ENCODE peak calls at places on chromosomes 16 and 17, in four cellular contexts. C is left lung, H is spleen, J is mammary epithelial cell. E is an unnamed sample.

GRCh38 chr16:2819939-2820835 is 3.1 kb downstream of the PRSS21 start:
- DNase-seq in H (peak; percentile 51), C (no peak), J (no peak), E (no peak)

GRCh38 chr16:51648521-51648920 is 497.5 kb upstream of the SALL1 start:
- DNase-seq in C (no peak), H (no peak), J (no peak), E (no peak)

GRCh38 chr16:87789437-87790277 is 23.9 kb upstream of the KLHDC4 start:
- DNase-seq in C (no peak), H (no peak), J (peak; percentile 99), E (no peak)

GRCh38 chr16:8867483-8868271 is 1.1 kb downstream of the CARHSP1 start:
- DNase-seq in C (peak; percentile 56), J (no peak), H (peak; percentile 88), E (no peak)

GRCh38 chr16:66617010-66617434 is 12.5 kb downstream of the CMTM3 start:
- DNase-seq in J (no peak), C (no peak), H (no peak), E (no peak)

GRCh38 chr16:11078812-11079459 is 134.6 kb downstream of the CLEC16A start:
- DNase-seq in H (no peak), J (peak; percentile 47), C (no peak), E (no peak)

GRCh38 chr17:17398188-17398927 is 78.4 kb upstream of the MED9 start:
- DNase-seq in J (no peak), H (no peak), C (no peak), E (no peak)

GRCh38 chr16:82192665-82193064 is 22.6 kb upstream of the MPHOSPH6 start:
- DNase-seq in C (no peak), J (peak; percentile 82), H (no peak), E (peak; percentile 6)

GRCh38 chr17:67066717-67067116 is 22.4 kb downstream of the CACNG1 start:
- DNase-seq in J (no peak), C (no peak), H (no peak), E (no peak)

GRCh38 chr17:27937026-27937546 is 43.9 kb upstream of the LYRM9 start:
- DNase-seq in J (no peak), H (no peak), C (no peak), E (no peak)

GRCh38 chr16:83675136-83675535 is 132.6 kb upstream of the HSBP1 start:
- DNase-seq in J (no peak), H (no peak), C (no peak), E (no peak)

GRCh38 chr17:9200699-9201359 is 179.5 kb downstream of the NTN1 start:
- DNase-seq in C (no peak), H (peak; percentile 1), J (no peak), E (peak; percentile 13)

GRCh38 chr16:21943571-21943970 is 9.6 kb upstream of the UQCRC2 start:
- DNase-seq in J (no peak), H (no peak), C (no peak), E (no peak)

GRCh38 chr16:53829186-53829747 is 125.3 kb downstream of the FTO start:
- DNase-seq in H (no peak), J (peak; percentile 57), C (no peak), E (no peak)

GRCh38 chr17:2459917-2460271 is 51.8 kb downstream of the METTL16 start:
- DNase-seq in J (no peak), H (no peak), C (no peak), E (peak; percentile 20)

GRCh38 chr17:2455956-2456355 is 55.1 kb upstream of the MNT start:
- DNase-seq in J (no peak), H (no peak), C (no peak), E (no peak)

GRCh38 chr17:2456475-2456874 is 55.2 kb downstream of the METTL16 start:
- DNase-seq in C (no peak), H (no peak), J (no peak), E (no peak)

GRCh38 chr17:2453865-2454264 is 53.0 kb upstream of the MNT start:
- DNase-seq in C (no peak), H (no peak), J (no peak), E (peak; percentile 44)

GRCh38 chr17:2457913-2458312 is 53.8 kb downstream of the METTL16 start:
- DNase-seq in J (no peak), C (no peak), H (no peak), E (no peak)
- TF ChIP-seq CTCF in J (no peak), C (no peak), H (no peak), E (no peak)

DNA sequence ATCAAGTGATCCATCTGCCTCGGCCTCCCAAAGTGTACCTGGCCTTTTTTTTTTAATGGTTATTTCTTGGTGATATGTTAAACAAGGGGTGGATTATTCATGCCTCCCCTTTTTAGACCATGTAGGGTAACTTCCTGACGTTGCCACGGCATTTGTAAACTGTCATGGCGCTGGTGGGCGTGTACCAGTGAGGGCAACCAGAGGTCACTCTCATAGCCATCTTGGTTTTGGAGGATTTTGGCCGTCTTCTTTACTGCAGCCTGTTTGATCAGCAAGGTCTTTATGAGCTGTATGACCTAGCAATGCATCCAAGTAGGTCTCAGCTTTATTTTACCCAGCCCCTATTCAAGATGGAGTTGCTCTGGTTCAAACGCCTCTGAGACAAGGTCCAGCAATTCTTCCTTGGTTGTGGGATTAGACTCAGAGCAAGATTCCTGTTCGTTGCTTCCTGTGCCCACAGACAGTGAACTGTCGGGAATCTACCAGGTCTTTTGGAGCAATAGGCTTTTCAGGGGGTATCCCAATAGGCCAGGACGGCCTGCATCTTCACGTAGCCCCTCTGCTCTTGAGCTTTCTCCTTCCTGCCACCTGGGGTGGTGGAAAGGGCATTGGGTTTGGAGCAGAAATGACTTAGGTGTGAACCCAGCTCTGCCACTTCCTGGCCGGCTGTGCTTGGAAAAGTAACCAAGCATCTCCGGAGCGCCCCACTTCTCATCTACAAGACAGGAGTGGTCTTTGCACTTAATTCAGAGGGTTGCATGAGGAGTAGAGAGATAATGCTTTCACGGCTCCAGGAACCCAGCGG is 52.9 kb upstream of the SEC14L1 start:
- DNase-seq in H (peak; percentile 72), C (no peak), J (no peak), E (peak; percentile 48)
- H3K4me3 ChIP-seq in H (peak overlapping the region; percentile 62), C (peak overlapping the region; percentile 73), J (peak overlapping the region; percentile 62), E (peak overlapping the region; percentile 84)

GRCh38 chr17:80477647-80478478 is 1.5 kb upstream of the NPTX1 start:
- DNase-seq in J (peak; percentile 35), C (no peak), H (no peak), E (no peak)
- TF ChIP-seq CTCF in J (peak; percentile 61), C (peak; percentile 13), H (no peak), E (no peak)

GRCh38 chr17:32256695-32257013 is 9.0 kb upstream of the RHBDL3 start:
- DNase-seq in C (no peak), J (no peak), H (peak; percentile 46), E (peak; percentile 24)

GRCh38 chr17:32261521-32261792 is 4.2 kb upstream of the RHBDL3 start:
- DNase-seq in J (no peak), C (no peak), H (no peak), E (no peak)

GRCh38 chr17:32259596-32259995 is 6.0 kb upstream of the RHBDL3 start:
- DNase-seq in J (no peak), C (no peak), H (peak; percentile 17), E (no peak)

GRCh38 chr17:32256012-32256694 is 9.5 kb upstream of the RHBDL3 start:
- DNase-seq in H (peak; percentile 24), C (no peak), J (no peak), E (no peak)

GRCh38 chr17:32258383-32259121 is 7.1 kb upstream of the RHBDL3 start:
- DNase-seq in H (no peak), J (no peak), C (no peak), E (no peak)
- H3K4me3 ChIP-seq in H (no peak overlapping the region), J (no peak overlapping the region), C (no peak overlapping the region), E (no peak overlapping the region)